ENCODE peak calls at places on chromosomes 13 and 19, in nine cellular contexts. Y is GM03348; Q is non-pigmented ciliary epithelial cell; L is iPS-NIHi11; B is naive thymus-derived CD4-positive, alpha-beta T cell; O is endothelial cell; W is T1000; M is effector memory CD8-positive, alpha-beta T cell; N is NCI-H1436. J is an unnamed sample.

GRCh38 chr19:18865106-18865972 is 30.6 kb downstream of the CERS1 start:
- DNase-seq in B (no peak), O (no peak), M (no peak), W (no peak), N (no peak), L (no peak), Q (no peak), Y (no peak), J (no peak)

GRCh38 chr19:1952635-1953034 is 11.7 kb downstream of the CSNK1G2 start:
- DNase-seq in L (no peak), Q (no peak), W (no peak), Y (no peak), O (no peak), N (no peak), B (no peak), M (no peak), J (no peak)

GRCh38 chr13:99198630-99199029 is 2.0 kb upstream of the UBAC2 start:
- DNase-seq in Y (no peak), B (no peak), M (no peak), Q (no peak), O (no peak), N (no peak), L (no peak), W (no peak), J (no peak)

GRCh38 chr19:42197375-42197817 is 20.1 kb downstream of the DEDD2 start:
- DNase-seq in B (no peak), Y (no peak), L (peak; percentile 56), N (no peak), M (no peak), O (no peak), Q (no peak), W (no peak), J (no peak)

GRCh38 chr13:78317030-78317429 is 286.3 kb downstream of the POU4F1 start:
- DNase-seq in Y (no peak), O (no peak), B (no peak), Q (no peak), L (peak; percentile 24), M (no peak), N (no peak), W (no peak), J (no peak)

GRCh38 chr13:96034662-96035061 is 18.5 kb downstream of the UGGT2 start:
- DNase-seq in O (no peak), B (no peak), L (no peak), Q (no peak), M (no peak), Y (no peak), N (no peak), W (no peak), J (no peak)

GRCh38 chr13:60969659-60970058 is 446.0 kb downstream of the PCDH20 start:
- DNase-seq in M (no peak), Q (no peak), N (no peak), W (no peak), B (no peak), O (no peak), L (no peak), Y (no peak), J (no peak)

GRCh38 chr13:32538234-32538620 is 368 bp downstream of the N4BP2L2 start:
- DNase-seq in M (no peak), Q (no peak), B (no peak), W (no peak), Y (no peak), N (no peak), L (no peak), O (peak; percentile 19), J (no peak)

GRCh38 chr13:73521970-73522549 is 463.3 kb downstream of the KLF5 start:
- DNase-seq in O (no peak), M (no peak), Y (peak; percentile 12), B (no peak), L (no peak), Q (no peak), W (no peak), N (no peak), J (no peak)

GRCh38 chr13:80945328-80945727 is 604.4 kb upstream of the SPRY2 start:
- DNase-seq in O (peak; percentile 37), Y (no peak), W (no peak), B (no peak), N (no peak), Q (no peak), L (peak; percentile 53), M (no peak), J (peak; percentile 46)

GRCh38 chr19:4831351-4832340 is at the start of gene TICAM1:
- DNase-seq in W (peak; percentile 52), N (no peak), Y (peak; percentile 93), Q (no peak), B (peak; percentile 89), L (peak; percentile 71), O (peak; percentile 35), M (peak; percentile 71), J (peak; percentile 8)

GRCh38 chr19:52962394-52963228 is at the start of gene ZNF816:
- DNase-seq in O (peak; percentile 99), Q (peak; percentile 71), W (peak; percentile 95), Y (peak; percentile 95), M (peak; percentile 99), L (peak; percentile 98), N (peak; percentile 98), B (peak; percentile 99), J (peak; percentile 93)

GRCh38 chr13:30196025-30196424 is 111.3 kb downstream of the KATNAL1 start:
- DNase-seq in W (no peak), L (peak; percentile 73), Q (peak; percentile 19), M (no peak), B (no peak), O (no peak), N (no peak), Y (no peak), J (no peak)

GRCh38 chr13:80118099-80118498 is 222.8 kb downstream of the SPRY2 start:
- DNase-seq in M (no peak), Y (no peak), B (no peak), N (no peak), W (no peak), L (no peak), Q (no peak), O (no peak), J (no peak)

GRCh38 chr19:35522745-35523327 is 5.3 kb downstream of the SBSN start:
- DNase-seq in N (no peak), B (no peak), Q (no peak), L (no peak), M (no peak), Y (no peak), W (no peak), O (no peak), J (no peak)

GRCh38 chr19:7904074-7905020 is 670 bp downstream of the MAP2K7 start:
- DNase-seq in M (peak; percentile 89), W (no peak), L (peak; percentile 74), Q (no peak), N (no peak), B (no peak), Y (peak; percentile 83), O (no peak), J (no peak)

GRCh38 chr19:54192972-54193371 is 1.9 kb downstream of the TSEN34 start:
- DNase-seq in M (no peak), B (no peak), L (no peak), N (no peak), O (no peak), Y (no peak), Q (no peak), W (no peak), J (no peak)

GRCh38 chr19:34298891-34299510 is 44.6 kb downstream of the GARRE1 start:
- DNase-seq in B (no peak), M (no peak), N (no peak), Q (no peak), L (no peak), W (no peak), O (no peak), Y (no peak), J (no peak)

GRCh38 chr19:18658366-18658855 is 21.6 kb downstream of the KLHL26 start:
- DNase-seq in M (no peak), Q (no peak), O (no peak), L (no peak), B (no peak), N (no peak), Y (no peak), W (no peak), J (no peak)

GRCh38 chr19:55305983-55306562 is 19.1 kb downstream of the TMEM150B start:
- DNase-seq in M (no peak), O (peak; percentile 32), L (no peak), N (no peak), W (no peak), Q (no peak), B (no peak), Y (no peak), J (no peak)

GRCh38 chr13:24683833-24684599 is 3.8 kb downstream of the ATP12A start:
- DNase-seq in Q (no peak), B (peak; percentile 63), O (peak; percentile 82), Y (peak; percentile 86), W (no peak), N (peak; percentile 10), L (peak; percentile 89), M (peak; percentile 19), J (peak; percentile 59)

GRCh38 chr13:75440100-75440499 is 41.9 kb downstream of the TBC1D4 start:
- DNase-seq in L (no peak), O (no peak), Q (no peak), W (no peak), M (no peak), N (no peak), Y (no peak), B (no peak), J (no peak)

GRCh38 chr13:99922631-99923404 is 48.7 kb downstream of the ZIC5 start:
- DNase-seq in Q (no peak), O (no peak), B (no peak), M (no peak), W (no peak), L (peak; percentile 46), Y (no peak), N (no peak), J (no peak)

GRCh38 chr13:74771964-74772363 is 637.8 kb upstream of the KLF12 start:
- DNase-seq in O (no peak), L (no peak), Y (peak; percentile 66), Q (peak; percentile 60), B (no peak), M (no peak), W (no peak), N (no peak), J (no peak)

GRCh38 chr13:95787356-95788099 is 110.6 kb downstream of the DNAJC3 start:
- DNase-seq in W (no peak), M (no peak), L (no peak), N (no peak), B (no peak), Y (no peak), O (no peak), Q (no peak), J (no peak)

J was measured in NCI-H1930.